ENCODE peak calls at places on chromosome 7, in seven cellular contexts. C is WTC11, Q is esophagus squamous epithelium, V is HL-60, E is stomach, H is choroid plexus epithelial cell, F is suprapubic skin. G is an unnamed sample.

GRCh38 chr7:7201583-7202374 is 19.4 kb downstream of the C1GALT1 start:
- DNase-seq in H (no peak), V (no peak), E (peak; percentile 70), Q (no peak), F (no peak), C (peak; percentile 69), G (peak; percentile 69)

GRCh38 chr7:26153246-26153822 is 1.3 kb downstream of the NFE2L3 start:
- DNase-seq in V (no peak), Q (no peak), E (no peak), C (no peak), F (no peak), H (no peak), G (no peak)

GRCh38 chr7:13945670-13946069 is 43.8 kb downstream of the ETV1 start:
- DNase-seq in Q (no peak), H (peak; percentile 65), F (no peak), C (no peak), V (no peak), E (no peak), G (no peak)

GRCh38 chr7:151110941-151111645 is 24.8 kb downstream of the AGAP3 start:
- DNase-seq in H (peak; percentile 80), F (peak; percentile 83), Q (peak; percentile 16), V (peak; percentile 69), C (peak; percentile 89), E (peak; percentile 86), G (peak; percentile 76)

GRCh38 chr7:121313793-121314676 is 14.8 kb upstream of the WNT16 start:
- DNase-seq in E (no peak), C (no peak), H (peak; percentile 76), Q (no peak), F (no peak), V (no peak), G (peak; percentile 65)

GRCh38 chr7:144824360-144824759 is 11.5 kb downstream of the TPK1 start:
- DNase-seq in E (no peak), C (no peak), F (no peak), Q (no peak), V (no peak), H (peak; percentile 89), G (peak; percentile 60)

GRCh38 chr7:112322070-112322469 is 115.6 kb downstream of the ZNF277 start:
- DNase-seq in E (no peak), V (no peak), F (no peak), H (no peak), C (no peak), Q (no peak), G (no peak)

GRCh38 chr7:127768241-127768640 is 116.2 kb downstream of the SND1 start:
- DNase-seq in H (no peak), Q (no peak), E (no peak), F (no peak), C (no peak), V (no peak), G (no peak)

GRCh38 chr7:81331061-81332018 is 412.5 kb upstream of the SEMA3C start:
- DNase-seq in C (no peak), V (no peak), E (no peak), F (no peak), H (peak; percentile 55), Q (no peak), G (no peak)

GRCh38 chr7:99762680-99763327 is 21.2 kb downstream of the CYP3A4 start:
- DNase-seq in Q (no peak), E (peak; percentile 36), F (no peak), H (peak; percentile 84), C (no peak), V (no peak), G (peak; percentile 57)

GRCh38 chr7:105006367-105007139 is 7.5 kb upstream of the KMT2E start:
- DNase-seq in E (peak; percentile 61), C (no peak), Q (no peak), H (no peak), F (no peak), V (no peak), G (no peak)

GRCh38 chr7:128430207-128430606 is 20.4 kb upstream of the IMPDH1 start:
- DNase-seq in C (no peak), Q (no peak), E (no peak), H (no peak), F (no peak), V (no peak), G (no peak)

GRCh38 chr7:81584667-81585066 is 185.2 kb downstream of the HGF start:
- DNase-seq in Q (no peak), E (no peak), C (no peak), H (peak; percentile 57), F (no peak), V (no peak), G (peak; percentile 2)

GRCh38 chr7:133778472-133778871 is 348.7 kb upstream of the LRGUK start:
- DNase-seq in C (no peak), H (no peak), E (no peak), V (no peak), F (no peak), Q (no peak), G (no peak)

GRCh38 chr7:77799078-77799964 is 748 bp downstream of the PHTF2 start:
- DNase-seq in E (no peak), F (peak; percentile 77), V (peak; percentile 61), H (peak; percentile 41), Q (no peak), C (peak; percentile 50), G (peak; percentile 36)

GRCh38 chr7:137142376-137142775 is 201.2 kb downstream of the PTN start:
- DNase-seq in V (no peak), C (no peak), F (no peak), Q (no peak), E (no peak), H (no peak), G (peak; percentile 14)

GRCh38 chr7:1230411-1231213 is 2.1 kb upstream of the UNCX start:
- DNase-seq in C (peak; percentile 33), F (no peak), Q (no peak), V (no peak), E (no peak), H (no peak), G (no peak)

GRCh38 chr7:35701287-35701686 is 6.4 kb upstream of the HERPUD2 start:
- DNase-seq in C (no peak), F (no peak), V (no peak), Q (no peak), E (no peak), H (no peak), G (no peak)

GRCh38 chr7:105830405-105831218 is 45.8 kb downstream of the ATXN7L1 start:
- DNase-seq in C (no peak), V (no peak), E (no peak), F (no peak), H (peak; percentile 95), Q (no peak), G (peak; percentile 85)

DNA sequence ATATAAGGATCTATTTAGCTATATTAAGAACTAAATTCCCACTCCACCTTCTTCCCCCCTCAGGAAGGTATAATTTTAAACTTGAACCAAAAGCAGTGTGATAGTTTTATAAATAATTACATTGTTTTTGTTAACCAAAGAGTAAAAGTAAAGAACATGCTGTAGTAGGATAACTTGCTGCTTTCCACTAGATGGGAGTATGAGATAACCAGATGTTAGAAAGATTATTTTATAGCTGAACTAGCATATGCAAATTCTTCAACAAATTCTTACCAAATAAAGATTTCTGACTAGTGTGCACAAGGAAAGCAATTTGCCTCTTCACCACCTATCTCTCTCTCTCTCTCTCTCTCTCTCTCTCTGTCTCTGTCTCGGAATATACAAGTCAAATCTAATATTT is 31.8 kb downstream of the TES start:
- DNase-seq in Q (no peak), H (no peak), E (no peak), C (no peak), F (no peak), V (no peak), G (no peak)
- TF ChIP-seq CTCF in Q (no peak), H (no peak), E (no peak), C (no peak), F (no peak), V (no peak), G (no peak)

GRCh38 chr7:2663121-2663886 is 24.7 kb upstream of the AMZ1 start:
- DNase-seq in F (peak; percentile 64), H (peak; percentile 18), Q (no peak), V (no peak), E (peak; percentile 50), C (no peak), G (no peak)

GRCh38 chr7:2660359-2661095 is 27.5 kb upstream of the AMZ1 start:
- DNase-seq in Q (no peak), V (no peak), H (no peak), C (no peak), F (peak; percentile 69), E (no peak), G (no peak)

GRCh38 chr7:2661096-2661449 is 26.9 kb upstream of the AMZ1 start:
- DNase-seq in Q (no peak), H (no peak), F (no peak), V (no peak), C (no peak), E (no peak), G (no peak)

GRCh38 chr7:2662273-2663120 is 25.5 kb upstream of the AMZ1 start:
- DNase-seq in F (no peak), H (no peak), E (no peak), V (no peak), Q (no peak), C (no peak), G (no peak)

GRCh38 chr7:2661602-2662272 is 26.3 kb upstream of the AMZ1 start:
- DNase-seq in C (no peak), V (no peak), Q (no peak), H (no peak), E (no peak), F (peak; percentile 64), G (no peak)
- TF ChIP-seq CTCF in C (no peak), V (no peak), Q (no peak), H (peak; percentile 15), E (no peak), F (no peak), G (no peak)

GRCh38 chr7:119482209-119482608 is 790.8 kb upstream of the KCND2 start:
- DNase-seq in V (peak; percentile 26), Q (no peak), H (peak; percentile 7), F (no peak), E (peak; percentile 34), C (peak; percentile 63), G (peak; percentile 42)
- TF ChIP-seq CTCF in V (no peak), Q (no peak), H (peak; percentile 32), F (no peak), E (peak; percentile 17), C (peak; percentile 41), G (peak; percentile 41)

DNA sequence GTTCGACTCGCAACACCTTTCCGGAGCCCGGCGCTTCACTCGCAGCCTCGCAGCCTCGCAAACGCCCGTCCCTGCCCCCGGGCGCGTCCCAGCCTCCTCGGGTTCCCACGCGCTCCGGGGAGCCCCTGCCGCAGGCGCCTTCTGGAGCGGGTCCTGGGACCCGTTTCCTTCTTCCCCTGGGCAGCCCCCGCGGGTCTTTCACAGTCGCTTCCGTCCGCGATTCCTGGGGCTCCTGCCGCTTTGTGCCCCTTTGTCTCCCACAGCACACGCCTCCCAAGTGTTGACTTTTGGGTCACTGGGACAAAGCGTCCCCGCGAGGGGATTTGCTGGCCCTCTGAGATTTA is 140.7 kb downstream of the DYNC2I1 start:
- DNase-seq in V (no peak), H (no peak), C (no peak), F (no peak), Q (no peak), E (no peak), G (no peak)
- TF ChIP-seq CTCF in V (no peak), H (no peak), C (no peak), F (no peak), Q (no peak), E (no peak), G (no peak)

G was measured in MCF 10A.